ENCODE peak calls at places on chromosome 17, in six cellular contexts. J, G, B, U, Q and V are unnamed samples.

GRCh38 chr17:6274310-6274709 is 160.6 kb downstream of the AIPL1 start:
- DNase-seq in B (no peak), J (no peak), G (no peak), Q (no peak), U (no peak), V (no peak)

GRCh38 chr17:76561799-76562268 is 22.0 kb downstream of the PRCD start:
- DNase-seq in B (no peak), G (no peak), U (no peak), J (no peak), Q (no peak), V (no peak)

GRCh38 chr17:67281053-67281452 is 36.1 kb upstream of the HELZ start:
- DNase-seq in B (no peak), G (no peak), Q (no peak), U (no peak), J (no peak), V (no peak)

GRCh38 chr17:357634-358033 is 5.0 kb upstream of the RPH3AL start:
- DNase-seq in Q (peak; percentile 52), G (no peak), J (no peak), B (no peak), U (no peak), V (no peak)

GRCh38 chr17:22128723-22129122 is 436.4 kb downstream of the KCNJ18 start:
- DNase-seq in Q (no peak), B (no peak), J (no peak), G (no peak), U (no peak), V (no peak)

GRCh38 chr17:41390411-41390938 is 6.9 kb downstream of the KRT31 start:
- DNase-seq in U (no peak), B (no peak), G (no peak), J (no peak), Q (no peak), V (no peak)

GRCh38 chr17:76240461-76241204 is at the start of gene RNF157:
- DNase-seq in B (peak; percentile 53), U (peak; percentile 82), J (peak; percentile 60), G (peak; percentile 71), Q (peak; percentile 76), V (peak; percentile 78)

GRCh38 chr17:68497885-68498319 is 14.3 kb upstream of the PRKAR1A start:
- DNase-seq in G (peak; percentile 77), J (no peak), B (no peak), U (no peak), Q (no peak), V (no peak)

GRCh38 chr17:7380855-7381683 is at the start of gene TNK1:
- DNase-seq in G (no peak), U (peak; percentile 89), Q (peak; percentile 70), J (no peak), B (no peak), V (no peak)

GRCh38 chr17:20214807-20215206 is 205.6 kb downstream of the SPECC1 start:
- DNase-seq in J (no peak), U (no peak), Q (no peak), B (no peak), G (no peak), V (no peak)

GRCh38 chr17:71530227-71530626 is 590.6 kb upstream of the SOX9 start:
- DNase-seq in G (no peak), U (no peak), J (no peak), Q (no peak), B (no peak), V (no peak)

GRCh38 chr17:45579529-45580495 is 89.3 kb upstream of the PLEKHM1 start:
- DNase-seq in J (peak; percentile 18), Q (no peak), B (no peak), U (no peak), G (no peak), V (peak; percentile 7)

GRCh38 chr17:74147436-74147835 is 56.0 kb upstream of the RPL38 start:
- DNase-seq in U (no peak), B (no peak), G (no peak), J (no peak), Q (peak; percentile 40), V (no peak)

GRCh38 chr17:80469667-80470066 is 6.7 kb downstream of the NPTX1 start:
- DNase-seq in G (no peak), Q (no peak), U (no peak), B (no peak), J (no peak), V (no peak)

GRCh38 chr17:1562178-1562643 is 381 bp downstream of the PITPNA start:
- DNase-seq in Q (no peak), U (no peak), J (no peak), G (no peak), B (no peak), V (peak; percentile 54)

GRCh38 chr17:70022175-70022574 is 52.9 kb upstream of the KCNJ16 start:
- DNase-seq in Q (no peak), J (no peak), U (no peak), B (no peak), G (no peak), V (no peak)

GRCh38 chr17:80160536-80160935 is 9.3 kb upstream of the CARD14 start:
- DNase-seq in G (no peak), B (no peak), J (no peak), U (no peak), Q (no peak), V (no peak)

GRCh38 chr17:72699566-72699965 is 392.9 kb downstream of the SLC39A11 start:
- DNase-seq in U (no peak), G (no peak), Q (no peak), B (no peak), J (no peak), V (no peak)

GRCh38 chr17:66978514-66979061 is 14.1 kb downstream of the CACNG4 start:
- DNase-seq in J (no peak), G (no peak), U (no peak), B (no peak), Q (no peak), V (no peak)

GRCh38 chr17:66387391-66387981 is 85.1 kb downstream of the PRKCA start:
- DNase-seq in U (no peak), Q (no peak), G (no peak), J (no peak), B (no peak), V (no peak)

GRCh38 chr17:75633484-75634375 is 496 bp downstream of the SMIM5 start:
- DNase-seq in G (peak; percentile 40), J (peak; percentile 90), U (peak; percentile 89), B (peak; percentile 91), Q (peak; percentile 94), V (peak; percentile 95)

GRCh38 chr17:34365340-34365739 is 2.3 kb upstream of the CCL1 start:
- DNase-seq in U (no peak), Q (no peak), B (no peak), J (no peak), G (peak; percentile 34), V (no peak)

GRCh38 chr17:62704381-62704971 is 77.0 kb downstream of the MRC2 start:
- DNase-seq in U (no peak), B (peak; percentile 50), Q (no peak), J (peak; percentile 57), G (no peak), V (peak; percentile 34)